ENCODE peak calls at places on chromosomes 3 and 15, in five cellular contexts. J is uterus, Q is psoas muscle, Z is A673, K is cardiac muscle cell. O is an unnamed sample. For H3K36me3, the result is how much of the 10 kb centered on the place peaks cover.

GRCh38 chr3:71961891-71962290 is 176.9 kb upstream of the PROK2 start:
- DNase-seq in Z (no peak), Q (no peak), J (no peak), K (no peak), O (no peak)

GRCh38 chr3:146966124-146966523 is 361.0 kb upstream of the PLSCR5 start:
- DNase-seq in K (no peak), Z (no peak), Q (no peak), J (no peak), O (no peak)

GRCh38 chr3:139627759-139628158 is 50.0 kb downstream of the NMNAT3 start:
- DNase-seq in Q (no peak), J (no peak), K (no peak), Z (no peak), O (peak)

GRCh38 chr3:185089343-185089742 is 63.5 kb downstream of the C3orf70 start:
- DNase-seq in K (no peak), Q (no peak), J (no peak), Z (no peak), O (no peak)

GRCh38 chr3:40921251-40921650 is 278.1 kb upstream of the CTNNB1 start:
- DNase-seq in Q (no peak), J (no peak), K (no peak), Z (no peak), O (no peak)

GRCh38 chr3:141498592-141499223 is 11.9 kb downstream of the RASA2 start:
- DNase-seq in Z (peak), J (no peak), Q (no peak), K (no peak), O (no peak)

GRCh38 chr3:66382142-66382541 is 118.7 kb downstream of the LRIG1 start:
- DNase-seq in Z (no peak), K (no peak), Q (no peak), J (no peak), O (no peak)

GRCh38 chr15:42707068-42707467 is 29.9 kb downstream of the CDAN1 start:
- DNase-seq in K (no peak), J (no peak), Q (no peak), Z (no peak), O (no peak)

GRCh38 chr3:66037330-66037985 is 1.3 kb downstream of the MAGI1 start:
- DNase-seq in Q (peak), J (peak), K (peak), Z (peak), O (no peak)

GRCh38 chr15:71044006-71044405 is 71.3 kb upstream of the THSD4 start:
- DNase-seq in K (no peak), Q (no peak), Z (no peak), J (no peak), O (no peak)

GRCh38 chr15:52139599-52140462 is 27.3 kb upstream of the BCL2L10 start:
- DNase-seq in Q (peak), K (peak), J (peak), Z (peak), O (peak)

GRCh38 chr3:58005662-58006061 is 2.6 kb upstream of the FLNB start:
- DNase-seq in K (no peak), Z (no peak), Q (no peak), J (no peak), O (peak)

GRCh38 chr3:25397150-25397549 is 30.9 kb upstream of the RARB start:
- DNase-seq in Q (no peak), J (no peak), K (no peak), Z (no peak), O (no peak)

DNA sequence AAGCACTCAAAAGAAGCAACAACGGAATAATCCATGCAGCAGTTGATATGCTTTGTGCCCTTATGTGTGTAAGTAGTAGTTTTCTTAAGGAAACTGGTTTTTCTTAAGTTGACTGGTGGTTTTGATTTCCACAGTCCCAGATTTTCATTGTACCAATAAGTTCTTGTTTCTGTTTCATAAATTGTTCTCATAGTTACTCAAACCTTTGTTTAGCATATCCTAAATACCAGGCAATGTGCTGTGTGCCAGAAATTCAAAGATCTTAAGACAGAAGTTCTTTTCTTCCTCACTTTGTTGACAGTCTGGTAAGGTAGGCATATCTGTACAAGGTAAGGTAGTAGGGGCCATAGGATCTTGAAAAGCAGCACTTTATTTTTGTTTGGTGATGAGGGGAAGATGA is 40.0 kb downstream of the DNAJC13 start:
- DNase-seq in J (no peak), K (no peak), Z (no peak), Q (no peak), O (no peak)
- H3K36me3 ChIP-seq in J (under half), K (half or more), Z (under half), Q (half or more), O (half or more)

DNA sequence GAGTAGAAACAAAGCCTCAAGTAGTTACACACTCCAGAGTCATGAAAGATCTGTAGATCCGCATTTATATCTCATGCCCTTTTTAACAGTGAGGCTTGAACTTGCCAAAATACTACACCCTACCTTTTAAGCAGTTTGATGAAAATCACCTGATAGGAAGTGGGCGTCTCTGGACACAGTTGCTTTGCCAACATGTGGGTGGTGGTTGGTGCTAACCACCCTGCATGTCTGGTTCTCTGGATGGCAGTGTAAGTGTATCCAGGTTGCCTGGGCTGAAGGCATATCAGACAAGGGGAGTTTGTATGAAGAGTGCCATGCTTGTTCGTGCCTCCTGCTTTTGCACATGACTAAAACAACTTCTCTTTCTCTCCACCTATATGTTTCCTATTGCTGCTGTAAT is 159.6 kb downstream of the GHSR start:
- DNase-seq in J (no peak), Z (no peak), K (no peak), Q (no peak), O (no peak)
- H3K36me3 ChIP-seq in J (under half), Z (under half), K (under half), Q (under half), O (half or more)

DNA sequence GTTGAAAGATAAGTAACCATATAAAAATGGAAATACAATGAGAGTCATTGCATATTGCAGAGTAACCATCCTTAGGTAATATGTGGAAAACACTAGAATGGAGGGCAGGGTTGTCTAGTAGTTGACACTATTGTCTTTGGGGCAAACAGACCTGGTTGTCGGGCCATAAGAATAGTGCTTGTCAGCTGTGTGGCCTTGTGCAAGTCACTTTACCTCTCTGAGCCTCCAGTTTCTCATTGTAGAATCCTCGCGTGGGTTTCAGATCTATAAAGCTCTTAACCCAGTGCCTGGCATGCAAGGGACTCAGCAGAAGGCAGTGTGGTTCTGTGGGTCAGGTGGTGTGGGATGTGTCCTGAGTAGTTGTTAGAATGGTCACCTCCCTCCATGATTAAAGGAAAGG is 32.0 kb downstream of the MRPS25 start:
- DNase-seq in Z (no peak), Q (no peak), K (no peak), J (no peak), O (no peak)
- H3K36me3 ChIP-seq in Z (half or more), Q (half or more), K (half or more), J (under half), O (under half)

GRCh38 chr3:111947179-111947727 is 31.6 kb upstream of the ABHD10 start:
- DNase-seq in Z (no peak), Q (no peak), J (no peak), K (no peak), O (no peak)
- H3K36me3 ChIP-seq in Z (under half), Q (under half), J (under half), K (under half), O (under half)

GRCh38 chr15:65655026-65655425 is 33.3 kb downstream of the SLC24A1 start:
- DNase-seq in J (no peak), K (no peak), Q (no peak), Z (no peak), O (no peak)
- H3K36me3 ChIP-seq in J (under half), K (under half), Q (half or more), Z (under half), O (under half)

GRCh38 chr15:40415226-40415625 is 9.6 kb downstream of the IVD start:
- DNase-seq in K (no peak), J (no peak), Z (no peak), Q (no peak), O (no peak)
- H3K36me3 ChIP-seq in K (under half), J (under half), Z (half or more), Q (half or more), O (under half)

GRCh38 chr3:11634081-11634635 is 9.6 kb downstream of the VGLL4 start:
- DNase-seq in J (peak), Q (no peak), K (no peak), Z (no peak), O (no peak)

GRCh38 chr3:11637901-11638668 is 5.6 kb downstream of the VGLL4 start:
- DNase-seq in Z (no peak), Q (no peak), J (no peak), K (no peak), O (peak)

GRCh38 chr3:11634974-11635612 is 8.6 kb downstream of the VGLL4 start:
- DNase-seq in J (no peak), K (no peak), Q (no peak), Z (no peak), O (no peak)

GRCh38 chr3:11635671-11636371 is 7.9 kb downstream of the VGLL4 start:
- DNase-seq in K (no peak), Q (no peak), J (no peak), Z (no peak), O (no peak)

DNA sequence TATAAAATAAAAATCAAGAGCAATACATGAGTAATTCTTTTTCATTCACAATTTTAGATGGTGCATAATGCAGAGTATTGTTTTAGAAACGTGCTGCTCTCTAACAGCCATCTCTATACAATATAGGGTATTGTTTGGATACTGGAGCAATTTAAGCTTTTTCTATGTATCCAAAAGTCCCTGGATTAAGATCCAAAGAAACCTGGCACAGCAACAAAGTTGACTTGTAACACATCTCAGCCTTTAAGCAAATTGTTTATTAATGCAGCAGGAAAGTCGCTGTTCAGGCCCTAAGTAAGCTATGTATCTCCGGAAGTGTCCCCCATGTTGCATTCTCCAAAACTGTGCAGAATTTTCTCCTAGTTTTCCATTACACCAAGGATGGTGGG is 7.3 kb downstream of the VGLL4 start:
- DNase-seq in J (no peak), K (no peak), Z (no peak), Q (no peak), O (no peak)
- H3K36me3 ChIP-seq in J (under half), K (under half), Z (under half), Q (under half), O (under half)

GRCh38 chr3:197687570-197687969 is 49.1 kb downstream of the RUBCN start:
- DNase-seq in J (no peak), Q (no peak), Z (no peak), K (no peak), O (no peak)

GRCh38 chr3:197682713-197683112 is 54.0 kb downstream of the RUBCN start:
- DNase-seq in J (no peak), K (peak), Z (peak), Q (no peak), O (no peak)

GRCh38 chr3:197683191-197683590 is 53.5 kb downstream of the RUBCN start:
- DNase-seq in J (no peak), K (no peak), Q (no peak), Z (no peak), O (no peak)

GRCh38 chr3:197690754-197691153 is 46.0 kb downstream of the RUBCN start:
- DNase-seq in Q (no peak), K (no peak), J (no peak), Z (no peak), O (no peak)

GRCh38 chr3:197686899-197687298 is 49.8 kb downstream of the RUBCN start:
- DNase-seq in K (no peak), Q (no peak), Z (no peak), J (no peak), O (no peak)
- H3K36me3 ChIP-seq in K (under half), Q (half or more), Z (under half), J (under half), O (under half)

DNA sequence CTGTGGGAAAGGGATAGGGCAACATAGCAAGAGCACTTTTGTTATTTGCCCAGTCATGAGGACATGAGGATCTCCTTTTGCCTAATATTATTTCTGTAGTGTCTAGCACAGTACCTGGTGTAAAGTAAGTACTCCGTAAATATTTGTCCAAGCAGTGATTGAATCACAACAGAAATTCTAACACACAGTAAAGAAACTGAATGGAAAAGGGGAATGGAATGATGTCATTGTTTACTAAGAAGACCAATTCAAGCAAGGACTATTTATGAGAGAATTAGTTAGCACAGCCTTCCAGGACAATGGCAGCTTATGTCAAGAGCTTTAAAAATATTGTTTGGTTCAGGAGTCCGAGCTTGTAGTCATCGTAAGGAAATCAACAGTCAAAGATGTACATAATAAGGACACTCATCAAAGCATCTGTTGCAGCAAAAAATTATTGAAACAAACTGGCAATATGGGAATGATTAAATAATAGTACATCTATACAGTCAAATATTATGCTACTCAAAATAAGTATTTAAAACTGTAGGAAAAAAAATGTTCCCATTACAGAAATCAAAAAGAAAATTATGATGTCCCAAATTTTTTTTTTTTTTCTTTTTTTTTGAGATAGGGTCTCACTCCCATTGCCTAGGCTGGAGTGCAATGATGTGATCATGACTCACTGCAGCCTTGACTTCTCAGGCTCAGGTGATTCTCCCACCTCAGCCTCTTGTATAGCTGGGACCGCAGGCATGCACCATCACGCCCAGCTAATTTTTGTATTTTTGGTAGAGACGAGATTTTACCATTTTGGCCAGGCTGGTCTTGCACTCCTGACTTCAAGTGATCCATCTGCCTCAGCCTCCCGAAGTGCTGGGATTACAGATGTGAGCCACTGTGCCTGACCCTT is 17.9 kb downstream of the CAPN7 start:
- DNase-seq in J (no peak), Q (no peak), K (no peak), Z (no peak), O (no peak)
- H3K36me3 ChIP-seq in J (under half), Q (half or more), K (half or more), Z (half or more), O (under half)